ENCODE peak calls at places on chromosomes 16 and 17, in seven cellular contexts. V, I, T, Z, G, B and P are unnamed samples.

GRCh38 chr17:3712811-3713463 is 10.8 kb upstream of the HASPIN start:
- DNase-seq in Z (no peak), I (no peak), T (no peak), B (no peak), V (peak), G (peak), P (no peak)

GRCh38 chr17:79651751-79652150 is 40.9 kb upstream of the RBFOX3 start:
- DNase-seq in G (no peak), V (no peak), T (no peak), Z (no peak), B (no peak), I (no peak), P (no peak)

GRCh38 chr17:29043539-29044165 is 711 bp downstream of the PIPOX start:
- DNase-seq in B (no peak), Z (no peak), T (no peak), V (no peak), G (no peak), I (no peak), P (no peak)

GRCh38 chr17:81825841-81826471 is 7.1 kb downstream of the MCRIP1 start:
- DNase-seq in B (no peak), Z (no peak), I (no peak), G (no peak), V (no peak), T (peak), P (no peak)

GRCh38 chr17:29005936-29006438 is at the start of gene SEZ6:
- DNase-seq in Z (peak), V (peak), G (no peak), I (peak), B (peak), T (peak), P (no peak)

GRCh38 chr17:58271532-58271931 is 9.2 kb downstream of the MPO start:
- DNase-seq in Z (no peak), V (no peak), G (no peak), T (no peak), I (no peak), B (no peak), P (no peak)

GRCh38 chr16:25108054-25108453 is 3.5 kb upstream of the LCMT1 start:
- DNase-seq in G (no peak), T (peak), V (no peak), Z (no peak), B (no peak), I (no peak), P (no peak)

GRCh38 chr16:1037023-1037933 is 35.3 kb upstream of the SSTR5 start:
- DNase-seq in T (no peak), B (no peak), I (no peak), V (peak), Z (no peak), G (no peak), P (peak)

GRCh38 chr16:15913046-15913698 is 24.8 kb upstream of the CEP20 start:
- DNase-seq in Z (no peak), G (no peak), T (no peak), B (no peak), V (no peak), I (no peak), P (no peak)

GRCh38 chr17:1638624-1639300 is 6.8 kb downstream of the SCARF1 start:
- DNase-seq in V (no peak), B (no peak), Z (no peak), I (no peak), T (no peak), G (no peak), P (no peak)

GRCh38 chr17:27805520-27806146 is 5.3 kb upstream of the NOS2 start:
- DNase-seq in V (peak), Z (peak), T (peak), B (peak), G (peak), I (peak), P (peak)

GRCh38 chr16:56409195-56409594 is 16.1 kb downstream of the AMFR start:
- DNase-seq in G (no peak), I (no peak), Z (no peak), V (peak), T (peak), B (no peak), P (no peak)

GRCh38 chr17:34728771-34729310 is 149.5 kb downstream of the TMEM132E start:
- DNase-seq in T (no peak), Z (no peak), V (no peak), G (no peak), B (no peak), I (no peak), P (no peak)

GRCh38 chr17:32927724-32928526 is at the start of gene TMEM98:
- DNase-seq in V (peak), B (no peak), T (no peak), Z (peak), G (no peak), I (peak), P (no peak)

GRCh38 chr17:15293558-15293957 is 28.4 kb upstream of the PMP22 start:
- DNase-seq in G (no peak), T (no peak), Z (no peak), I (no peak), V (no peak), B (no peak), P (no peak)

GRCh38 chr16:49058382-49058781 is 223.3 kb downstream of the CBLN1 start:
- DNase-seq in V (no peak), Z (no peak), T (no peak), B (no peak), G (no peak), I (no peak), P (no peak)

GRCh38 chr16:49457196-49457595 is 83.6 kb downstream of the C16orf78 start:
- DNase-seq in Z (no peak), V (no peak), G (no peak), I (no peak), B (no peak), T (no peak), P (no peak)

GRCh38 chr17:5473906-5474305 is 5.1 kb upstream of the DHX33 start:
- DNase-seq in V (no peak), B (no peak), I (no peak), Z (no peak), G (no peak), T (no peak), P (no peak)

GRCh38 chr17:1201132-1201702 is 21.4 kb upstream of the ABR start:
- DNase-seq in Z (no peak), V (no peak), G (no peak), I (no peak), B (no peak), T (no peak), P (no peak)

GRCh38 chr17:81999587-81999974 is 22.2 kb downstream of the ASPSCR1 start:
- DNase-seq in I (no peak), G (no peak), Z (no peak), T (peak), B (no peak), V (no peak), P (no peak)

GRCh38 chr17:6350806-6351205 is 84.1 kb downstream of the AIPL1 start:
- DNase-seq in Z (no peak), G (no peak), I (no peak), T (no peak), B (no peak), V (no peak), P (no peak)

GRCh38 chr16:74903882-74904678 is 80.8 kb downstream of the WDR59 start:
- DNase-seq in B (no peak), V (no peak), I (no peak), Z (no peak), T (no peak), G (no peak), P (no peak)

GRCh38 chr16:27113341-27113841 is 46.7 kb downstream of the C16orf82 start:
- DNase-seq in Z (no peak), B (no peak), T (peak), V (no peak), G (peak), I (no peak), P (no peak)

GRCh38 chr17:14372905-14373559 is 72.2 kb downstream of the HS3ST3B1 start:
- DNase-seq in V (no peak), G (no peak), B (no peak), T (peak), Z (peak), I (peak), P (no peak)

GRCh38 chr16:88782454-88783390 is 2.3 kb downstream of the PIEZO1 start:
- DNase-seq in B (no peak), T (no peak), G (no peak), Z (no peak), V (peak), I (no peak), P (peak)

GRCh38 chr17:64107517-64108235 is 22.3 kb downstream of the ERN1 start:
- DNase-seq in B (no peak), V (no peak), I (no peak), T (peak), G (no peak), Z (no peak), P (no peak)

GRCh38 chr17:80761421-80761871 is 216.8 kb downstream of the RPTOR start:
- DNase-seq in G (no peak), T (no peak), B (no peak), V (peak), I (no peak), Z (no peak), P (peak)

GRCh38 chr17:41167561-41167960 is 460 bp downstream of the KRTAP4-3 start:
- DNase-seq in V (no peak), T (no peak), Z (no peak), I (peak), G (no peak), B (no peak), P (no peak)

GRCh38 chr16:89115216-89115949 is 21.7 kb downstream of the ACSF3 start:
- DNase-seq in T (no peak), Z (no peak), G (peak), V (peak), I (no peak), B (no peak), P (peak)

GRCh38 chr16:85798283-85798776 is 1.0 kb downstream of the EMC8 start:
- DNase-seq in V (no peak), Z (no peak), T (peak), I (peak), B (no peak), G (no peak), P (no peak)

DNA sequence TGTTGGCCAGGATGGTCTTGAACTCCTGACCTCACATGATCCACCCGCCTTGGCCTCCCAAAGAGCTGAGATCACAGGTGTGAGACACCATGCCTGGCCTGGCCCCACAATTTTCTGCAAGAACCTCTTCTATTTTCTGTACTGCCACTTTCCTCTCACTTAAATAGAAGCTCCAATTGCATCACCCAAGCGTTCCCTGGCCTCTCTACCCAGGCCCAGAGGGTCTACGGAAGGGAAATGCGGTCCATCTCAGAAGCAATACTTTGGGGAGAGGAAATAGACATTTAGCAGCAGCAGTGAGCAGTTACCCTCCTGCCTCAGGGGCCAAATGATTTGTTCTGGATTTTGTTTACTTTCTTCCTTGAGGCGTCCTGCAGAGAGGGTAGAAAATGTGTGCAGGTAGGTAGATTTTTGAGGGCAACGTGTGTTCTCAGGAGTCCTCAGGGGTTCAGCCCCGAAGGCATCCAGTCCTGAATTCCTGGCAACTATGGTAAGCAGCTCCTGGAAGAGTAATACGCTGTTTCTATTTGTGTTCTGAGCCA is 11.0 kb downstream of the SLC6A4 start:
- DNase-seq in T (no peak), G (no peak), V (no peak), B (no peak), I (no peak), Z (no peak), P (no peak)
- H2AFZ ChIP-seq in T (no peak), G (no peak), V (no peak), B (peak), I (no peak), Z (no peak), P (no peak)

GRCh38 chr17:56597495-56597990 is 4.0 kb downstream of the NOG start:
- DNase-seq in B (no peak), Z (peak), V (peak), G (no peak), I (peak), T (no peak), P (no peak)
- H3K4me3 ChIP-seq in B (peak), Z (peak), V (peak), G (no peak), I (peak), T (no peak), P (peak)

DNA sequence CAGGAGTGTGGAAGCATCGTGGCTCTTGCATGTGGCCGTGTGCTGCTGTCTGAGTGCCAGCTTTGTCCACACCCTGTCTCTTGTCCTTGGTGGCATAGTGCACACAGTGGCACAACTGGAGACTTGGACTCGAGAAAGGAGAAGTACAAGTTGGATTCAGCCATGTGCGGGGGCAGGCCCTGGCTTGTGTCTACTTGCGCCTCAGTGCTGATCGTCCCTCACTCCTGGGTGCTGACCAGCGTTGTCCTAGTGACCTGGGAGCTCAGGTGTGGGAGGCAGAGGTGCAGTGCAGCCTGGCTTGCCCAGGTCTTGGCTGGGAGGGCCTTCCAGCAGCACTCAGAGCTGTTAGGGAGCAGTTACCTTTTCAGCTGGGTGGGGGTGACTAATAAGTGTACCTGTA is 20.6 kb downstream of the MPRIP start:
- DNase-seq in G (no peak), T (no peak), B (no peak), Z (no peak), I (no peak), V (no peak), P (no peak)
- H2AFZ ChIP-seq in G (no peak), T (no peak), B (no peak), Z (no peak), I (no peak), V (no peak), P (no peak)

GRCh38 chr17:74430385-74430705 is 1.5 kb upstream of the GPRC5C start:
- DNase-seq in T (no peak), B (no peak), I (no peak), V (no peak), G (no peak), Z (no peak), P (no peak)
- H3K4me3 ChIP-seq in T (peak), B (peak), I (peak), V (no peak), G (no peak), Z (peak), P (peak)

GRCh38 chr17:50949128-50950001 is 83.2 kb upstream of the TOB1 start:
- DNase-seq in Z (no peak), B (no peak), G (no peak), I (no peak), V (no peak), T (no peak), P (no peak)
- H2AFZ ChIP-seq in Z (peak), B (no peak), G (no peak), I (peak), V (no peak), T (peak), P (peak)

GRCh38 chr17:36553459-36553858 is 8.7 kb downstream of the GGNBP2 start:
- DNase-seq in T (no peak), B (no peak), I (no peak), V (no peak), G (no peak), Z (no peak), P (no peak)

GRCh38 chr17:36547776-36548175 is 3.1 kb downstream of the GGNBP2 start:
- DNase-seq in G (no peak), V (no peak), T (no peak), Z (no peak), B (no peak), I (no peak), P (no peak)

GRCh38 chr17:36546418-36547093 is 1.8 kb downstream of the GGNBP2 start:
- DNase-seq in Z (no peak), T (no peak), G (no peak), I (no peak), B (no peak), V (no peak), P (no peak)

GRCh38 chr17:36545465-36546417 is 1.0 kb downstream of the GGNBP2 start:
- DNase-seq in B (peak), I (peak), G (peak), V (peak), T (peak), Z (peak), P (no peak)

DNA sequence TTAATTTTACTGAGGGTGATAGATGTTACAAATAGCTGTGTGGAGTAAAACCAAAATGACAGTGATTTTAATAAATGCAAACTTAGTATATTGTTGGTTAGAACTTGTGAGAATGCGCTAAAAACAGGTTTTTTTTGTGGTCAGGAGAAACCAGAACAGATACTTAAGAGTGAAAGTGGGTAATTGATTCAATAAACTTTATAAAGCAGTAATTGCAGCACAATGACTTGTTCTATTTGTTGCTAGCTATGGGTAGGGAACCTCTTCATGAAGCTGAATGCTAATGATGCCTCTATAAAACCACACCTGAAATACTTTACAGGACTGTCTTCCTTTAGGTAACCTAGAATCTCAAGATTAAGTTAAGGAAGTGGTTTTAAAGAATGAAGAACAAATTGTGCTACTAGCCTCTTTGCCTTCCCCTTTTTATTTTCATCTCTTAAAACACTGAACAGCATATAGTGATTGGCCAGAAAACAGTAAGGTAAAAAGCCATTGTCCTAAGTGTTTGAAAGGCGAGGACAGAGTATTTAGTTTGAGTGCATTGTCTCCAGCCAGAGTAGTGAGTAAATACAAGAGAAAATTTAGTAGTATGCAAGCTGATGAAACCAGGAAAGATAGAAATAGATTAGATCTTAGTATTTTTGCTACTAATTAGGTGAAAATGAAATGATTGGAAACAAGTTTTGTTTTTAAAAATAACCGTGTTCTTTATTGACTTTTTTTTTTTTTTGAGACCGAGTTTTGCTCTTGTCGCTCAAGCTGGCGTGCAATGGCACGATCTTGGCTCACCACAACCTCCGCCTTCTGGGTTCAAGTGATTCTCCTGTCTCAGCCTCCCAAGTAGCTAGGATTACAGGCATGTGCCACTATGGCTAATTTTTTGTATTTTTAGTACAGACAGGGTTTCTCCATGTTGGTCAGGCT is 6.0 kb downstream of the GGNBP2 start:
- DNase-seq in V (no peak), B (no peak), Z (no peak), G (peak), I (no peak), T (no peak), P (no peak)
- H3K4me3 ChIP-seq in V (no peak), B (no peak), Z (no peak), G (peak), I (no peak), T (no peak), P (no peak)

GRCh38 chr17:31235110-31235509 is 61.9 kb downstream of the OMG start:
- DNase-seq in I (no peak), G (no peak), V (no peak), Z (no peak), T (no peak), B (no peak), P (no peak)
- H2AFZ ChIP-seq in I (no peak), G (no peak), V (no peak), Z (no peak), T (no peak), B (no peak), P (no peak)

DNA sequence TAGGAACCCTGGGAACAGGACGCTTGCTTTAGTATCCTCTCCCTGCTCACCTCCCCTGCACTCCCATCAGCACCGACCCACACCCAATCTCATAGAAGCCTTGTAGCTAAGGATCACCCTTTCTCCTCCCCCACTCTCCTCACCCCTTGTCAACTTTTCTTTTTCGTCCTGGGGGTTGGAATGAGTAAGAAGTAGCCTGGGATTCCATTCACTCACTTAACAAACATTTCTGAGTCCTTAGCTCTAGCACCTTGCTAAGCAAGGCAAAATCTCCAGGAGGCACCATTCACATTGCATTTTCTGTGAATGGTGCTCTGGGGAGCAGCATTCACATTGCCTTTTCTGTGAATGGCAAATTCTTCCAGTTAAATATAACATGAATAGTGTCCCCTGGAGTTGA is 1.1 kb upstream of the PGAP3 start:
- DNase-seq in B (peak), T (no peak), V (no peak), I (peak), Z (no peak), G (no peak), P (no peak)
- H3K4me3 ChIP-seq in B (peak), T (peak), V (peak), I (peak), Z (no peak), G (peak), P (no peak)

DNA sequence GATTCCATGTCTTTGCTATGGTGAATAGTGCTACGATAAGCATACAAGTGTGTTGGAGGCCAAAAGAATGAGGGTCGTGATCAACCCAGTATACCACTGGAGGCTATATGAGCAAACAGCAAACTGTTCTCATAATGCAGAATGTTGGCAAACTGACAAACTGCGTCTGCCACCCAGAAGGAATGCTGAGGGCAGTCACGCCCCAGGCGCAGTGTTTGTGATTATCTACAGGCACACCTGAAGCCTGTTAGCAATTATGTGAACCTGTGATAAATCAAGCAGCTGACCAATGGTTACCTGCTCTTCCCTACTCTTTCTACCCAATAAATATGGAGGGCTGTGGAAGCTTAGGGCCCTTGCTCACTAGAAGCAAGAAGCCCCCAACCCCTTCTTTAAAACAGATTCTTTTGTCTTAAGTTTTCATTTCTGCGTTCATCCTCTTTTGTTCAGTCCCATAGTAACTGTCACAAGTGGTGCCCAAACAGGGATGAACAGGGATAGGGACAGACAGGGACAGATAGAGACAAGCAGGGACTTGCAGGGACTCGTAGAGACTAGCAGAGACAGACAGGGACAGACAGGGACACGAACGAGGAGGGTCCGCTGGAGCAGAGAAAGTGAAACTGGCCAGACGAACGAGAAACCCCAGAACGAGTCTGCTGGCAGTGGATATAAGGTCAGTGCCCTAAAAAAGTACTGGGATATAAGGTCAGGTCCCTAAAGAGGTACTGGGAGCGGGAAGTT is 25.1 kb downstream of the CD300LG start:
- DNase-seq in V (no peak), T (no peak), G (no peak), Z (no peak), B (no peak), I (no peak), P (no peak)
- H2AFZ ChIP-seq in V (no peak), T (no peak), G (no peak), Z (peak), B (no peak), I (no peak), P (no peak)